ENCODE peak calls at places on chromosomes 7 and 10, in nine cellular contexts. K is NCI-H510A, I is OCI-LY7, V is NCI-H2171, W is fibroblast of gingiva, Z is AG08396, E is occipital lobe, Y is NCI-H2081 treated with DMSO at 0.1 percent for 48 hours, J is esophagus squamous epithelium. N is an unnamed sample.

GRCh38 chr7:92944633-92945032 is 108.3 kb upstream of the CDK6 start:
- DNase-seq in Z (peak; percentile 5), Y (no peak), J (no peak), W (peak; percentile 56), E (no peak), V (no peak), K (no peak), I (no peak), N (no peak)

GRCh38 chr7:95478139-95479037 is 7.4 kb upstream of the ASB4 start:
- DNase-seq in I (no peak), K (no peak), J (no peak), W (peak; percentile 40), Z (peak; percentile 24), E (no peak), Y (peak; percentile 56), V (no peak), N (no peak)

GRCh38 chr10:121640276-121640675 is 42.0 kb upstream of the FGFR2 start:
- DNase-seq in W (no peak), J (no peak), V (no peak), K (no peak), E (no peak), Z (no peak), Y (no peak), I (no peak), N (no peak)

GRCh38 chr7:70133291-70133690 is 535.0 kb downstream of the AUTS2 start:
- DNase-seq in W (no peak), V (no peak), Z (no peak), I (no peak), K (no peak), E (no peak), J (no peak), Y (no peak), N (no peak)

GRCh38 chr10:132616170-132616994 is 78.8 kb downstream of the INPP5A start:
- DNase-seq in Z (no peak), V (no peak), E (no peak), Y (no peak), I (no peak), W (no peak), K (no peak), J (no peak), N (no peak)

GRCh38 chr10:129689681-129690080 is 222.6 kb downstream of the MGMT start:
- DNase-seq in W (peak; percentile 13), V (no peak), K (no peak), Z (no peak), I (no peak), J (no peak), E (no peak), Y (no peak), N (peak; percentile 40)

GRCh38 chr10:1048349-1048731 is 579 bp downstream of the IDI1 start:
- DNase-seq in E (no peak), W (peak; percentile 35), Y (no peak), I (no peak), J (no peak), K (no peak), V (no peak), Z (no peak), N (no peak)

GRCh38 chr7:45187946-45188411 is 30.4 kb downstream of the RAMP3 start:
- DNase-seq in J (no peak), W (no peak), Y (no peak), K (no peak), E (no peak), V (no peak), Z (no peak), I (no peak), N (no peak)

GRCh38 chr10:49644035-49644345 is 30.2 kb downstream of the CHAT start:
- DNase-seq in W (no peak), I (no peak), Y (no peak), V (no peak), Z (no peak), J (no peak), E (no peak), K (no peak), N (no peak)

GRCh38 chr10:82942572-82943091 is 1067.6 kb downstream of the NRG3 start:
- DNase-seq in Z (no peak), W (peak; percentile 33), I (no peak), Y (no peak), J (no peak), K (no peak), E (no peak), V (no peak), N (peak; percentile 37)

GRCh38 chr7:123120286-123120685 is 79.5 kb downstream of the SLC13A1 start:
- DNase-seq in Z (no peak), J (no peak), K (no peak), Y (no peak), V (no peak), W (no peak), E (no peak), I (no peak), N (no peak)

GRCh38 chr7:76513817-76514799 is 3.8 kb downstream of the UPK3B start:
- DNase-seq in Z (no peak), Y (no peak), J (no peak), I (no peak), W (no peak), K (no peak), E (no peak), V (no peak), N (no peak)

GRCh38 chr10:17428616-17429097 is 25.7 kb downstream of the ST8SIA6 start:
- DNase-seq in W (no peak), J (no peak), K (no peak), V (no peak), Y (no peak), E (no peak), Z (no peak), I (no peak), N (no peak)

GRCh38 chr10:101001225-101002035 is 1.8 kb downstream of the LZTS2 start:
- DNase-seq in K (peak; percentile 26), E (peak; percentile 60), Z (peak; percentile 93), V (no peak), Y (no peak), I (no peak), J (no peak), W (peak; percentile 92), N (peak; percentile 77)

GRCh38 chr7:22549667-22550513 is 49.9 kb upstream of the STEAP1B start:
- DNase-seq in Y (no peak), W (no peak), V (peak; percentile 16), E (no peak), Z (no peak), J (no peak), K (peak; percentile 75), I (peak; percentile 17), N (no peak)

GRCh38 chr7:88637795-88638194 is 121.7 kb upstream of the ZNF804B start:
- DNase-seq in V (no peak), E (no peak), Z (no peak), W (no peak), I (no peak), J (no peak), Y (no peak), K (no peak), N (no peak)

GRCh38 chr10:44030132-44030531 is 354.8 kb downstream of the CXCL12 start:
- DNase-seq in E (no peak), I (peak; percentile 71), Z (no peak), K (no peak), Y (no peak), W (no peak), J (no peak), V (no peak), N (no peak)

GRCh38 chr7:44286618-44287487 is 38.5 kb downstream of the CAMK2B start:
- DNase-seq in J (no peak), E (no peak), Y (no peak), K (no peak), V (peak; percentile 9), Z (no peak), W (no peak), I (no peak), N (no peak)

GRCh38 chr7:124688991-124689390 is 76.6 kb downstream of the GPR37 start:
- DNase-seq in V (no peak), I (no peak), K (no peak), Z (no peak), W (no peak), J (no peak), E (no peak), Y (no peak), N (no peak)

GRCh38 chr10:123583639-123584418 is 82.3 kb upstream of the GPR26 start:
- DNase-seq in E (peak; percentile 71), J (no peak), K (peak; percentile 87), Z (peak; percentile 71), Y (no peak), V (peak; percentile 80), W (peak; percentile 66), I (no peak), N (peak; percentile 67)

GRCh38 chr10:34480345-34480744 is 334.8 kb downstream of the PARD3 start:
- DNase-seq in J (no peak), I (no peak), Z (no peak), W (no peak), E (no peak), K (no peak), V (no peak), Y (no peak), N (no peak)

GRCh38 chr7:28686418-28686800 is 271.7 kb downstream of the TRIL start:
- DNase-seq in E (no peak), K (no peak), W (peak; percentile 35), J (no peak), Y (no peak), V (no peak), Z (peak; percentile 16), I (no peak), N (peak; percentile 70)

N was measured in fibroblast of the conjunctiva.